ENCODE peak calls at places on chromosomes 1 and 21, in eight cellular contexts. N is CD8-positive, alpha-beta T cell; F is RWPE1; R is GM20000; C is keratinocyte; D is astrocyte; B is CD4-positive, alpha-beta T cell; P is fibroblast of lung. M is an unnamed sample.

GRCh38 chr1:54176621-54177327 is 23.1 kb downstream of the CYB5RL start:
- DNase-seq in N (no peak), F (no peak), R (no peak), C (no peak), D (no peak), B (no peak), P (no peak), M (no peak)

GRCh38 chr1:26856181-26856580 is 6.8 kb upstream of the SFN start:
- DNase-seq in N (no peak), F (no peak), R (no peak), C (no peak), D (no peak), B (no peak), P (no peak), M (no peak)

GRCh38 chr1:151197863-151198253 is 494 bp upstream of the PIP5K1A start:
- DNase-seq in N (no peak), F (no peak), R (no peak), C (no peak), D (no peak), B (no peak), P (no peak), M (no peak)

GRCh38 chr1:44786138-44786840 is 1.7 kb downstream of the BEST4 start:
- DNase-seq in N (peak), F (no peak), R (peak), C (no peak), D (peak), B (peak), P (peak), M (peak)

GRCh38 chr1:161972828-161973227 is 50.8 kb downstream of the OLFML2B start:
- DNase-seq in N (no peak), F (no peak), R (no peak), C (no peak), D (no peak), B (no peak), P (no peak), M (no peak)

GRCh38 chr1:34270181-34270580 is 93.5 kb downstream of the C1orf94 start:
- DNase-seq in N (no peak), F (no peak), R (no peak), C (no peak), D (peak), B (no peak), P (peak), M (no peak)

GRCh38 chr1:111241797-111242196 is 14.3 kb downstream of the CHI3L2 start:
- DNase-seq in N (no peak), F (no peak), R (no peak), C (no peak), D (no peak), B (no peak), P (peak), M (no peak)

GRCh38 chr1:246417152-246417812 is 89.8 kb downstream of the SMYD3 start:
- DNase-seq in N (no peak), F (no peak), R (no peak), C (no peak), D (peak), B (no peak), P (peak), M (no peak)

GRCh38 chr1:86648255-86648654 is 56.1 kb upstream of the SH3GLB1 start:
- DNase-seq in N (no peak), F (peak), R (no peak), C (no peak), D (peak), B (no peak), P (peak), M (no peak)

GRCh38 chr1:17922833-17923232 is 167.7 kb downstream of the ACTL8 start:
- DNase-seq in N (no peak), F (peak), R (peak), C (no peak), D (no peak), B (no peak), P (peak), M (no peak)

GRCh38 chr1:116287341-116288200 is 85.5 kb upstream of the ATP1A1 start:
- DNase-seq in N (no peak), F (no peak), R (no peak), C (no peak), D (no peak), B (no peak), P (no peak), M (no peak)

GRCh38 chr1:205824180-205824579 is 11.2 kb upstream of the SLC41A1 start:
- DNase-seq in N (no peak), F (no peak), R (no peak), C (no peak), D (no peak), B (no peak), P (peak), M (no peak)

GRCh38 chr1:212512731-212513559 is 80.2 kb downstream of the NENF start:
- DNase-seq in N (no peak), F (no peak), R (no peak), C (no peak), D (peak), B (no peak), P (peak), M (no peak)

GRCh38 chr1:204438628-204439027 is 27.0 kb upstream of the PPP1R15B start:
- DNase-seq in N (no peak), F (peak), R (no peak), C (peak), D (peak), B (no peak), P (peak), M (no peak)

GRCh38 chr1:53130598-53130877 is 11.9 kb downstream of the SLC1A7 start:
- DNase-seq in N (no peak), F (no peak), R (no peak), C (no peak), D (no peak), B (no peak), P (no peak), M (no peak)

GRCh38 chr1:56496158-56496557 is 83.2 kb downstream of the PLPP3 start:
- DNase-seq in N (no peak), F (no peak), R (no peak), C (no peak), D (no peak), B (no peak), P (no peak), M (no peak)

GRCh38 chr1:63124666-63125191 is 197.6 kb upstream of the FOXD3 start:
- DNase-seq in N (no peak), F (peak), R (peak), C (no peak), D (peak), B (no peak), P (peak), M (no peak)

GRCh38 chr1:244603498-244603897 is 49.4 kb upstream of the DESI2 start:
- DNase-seq in N (peak), F (peak), R (peak), C (no peak), D (no peak), B (no peak), P (peak), M (no peak)

GRCh38 chr1:22557341-22557950 is 5.8 kb upstream of the EPHA8 start:
- DNase-seq in N (no peak), F (no peak), R (no peak), C (peak), D (no peak), B (no peak), P (peak), M (no peak)

GRCh38 chr1:241610056-241610815 is 29.9 kb downstream of the CHML start:
- DNase-seq in N (no peak), F (no peak), R (no peak), C (no peak), D (no peak), B (no peak), P (peak), M (no peak)

GRCh38 chr1:226446058-226446457 is 38.2 kb upstream of the PARP1 start:
- DNase-seq in N (no peak), F (no peak), R (no peak), C (no peak), D (no peak), B (no peak), P (no peak), M (no peak)

GRCh38 chr21:28972398-28972797 is 20.3 kb downstream of the LTN1 start:
- DNase-seq in N (no peak), F (no peak), R (no peak), C (no peak), D (no peak), B (no peak), P (no peak), M (no peak)

GRCh38 chr1:83883979-83884378 is 115.0 kb downstream of the TTLL7 start:
- DNase-seq in N (no peak), F (no peak), R (no peak), C (no peak), D (no peak), B (no peak), P (no peak), M (no peak)

GRCh38 chr1:155947741-155948140 is 6.3 kb downstream of the RXFP4 start:
- DNase-seq in N (no peak), F (no peak), R (no peak), C (no peak), D (no peak), B (no peak), P (no peak), M (no peak)

GRCh38 chr1:46221749-46222148 is 18.6 kb downstream of the LURAP1 start:
- DNase-seq in N (no peak), F (no peak), R (no peak), C (no peak), D (no peak), B (no peak), P (no peak), M (no peak)

GRCh38 chr21:35831230-35831629 is 229.1 kb downstream of the SETD4 start:
- DNase-seq in N (no peak), F (no peak), R (no peak), C (no peak), D (no peak), B (no peak), P (no peak), M (no peak)

GRCh38 chr1:8238141-8239038 is 79.5 kb upstream of the SLC45A1 start:
- DNase-seq in N (no peak), F (no peak), R (no peak), C (no peak), D (peak), B (no peak), P (peak), M (no peak)

GRCh38 chr1:78375996-78376395 is 114.8 kb upstream of the PTGFR start:
- DNase-seq in N (no peak), F (no peak), R (no peak), C (no peak), D (peak), B (no peak), P (peak), M (no peak)

GRCh38 chr1:213332491-213332890 is 281.4 kb downstream of the RPS6KC1 start:
- DNase-seq in N (no peak), F (no peak), R (no peak), C (no peak), D (no peak), B (no peak), P (no peak), M (no peak)

GRCh38 chr1:227541796-227542152 is 21.6 kb upstream of the ZNF678 start:
- DNase-seq in N (no peak), F (no peak), R (no peak), C (no peak), D (peak), B (no peak), P (peak), M (no peak)

GRCh38 chr21:45920824-45921600 is 60.6 kb upstream of the COL6A1 start:
- DNase-seq in N (no peak), F (no peak), R (no peak), C (no peak), D (no peak), B (no peak), P (no peak), M (no peak)

GRCh38 chr1:44508397-44508745 is 103.3 kb downstream of the RNF220 start:
- DNase-seq in N (no peak), F (no peak), R (no peak), C (no peak), D (no peak), B (no peak), P (no peak), M (no peak)

GRCh38 chr1:168465942-168466702 is 77.7 kb downstream of the XCL2 start:
- DNase-seq in N (peak), F (peak), R (peak), C (no peak), D (peak), B (peak), P (peak), M (no peak)

DNA sequence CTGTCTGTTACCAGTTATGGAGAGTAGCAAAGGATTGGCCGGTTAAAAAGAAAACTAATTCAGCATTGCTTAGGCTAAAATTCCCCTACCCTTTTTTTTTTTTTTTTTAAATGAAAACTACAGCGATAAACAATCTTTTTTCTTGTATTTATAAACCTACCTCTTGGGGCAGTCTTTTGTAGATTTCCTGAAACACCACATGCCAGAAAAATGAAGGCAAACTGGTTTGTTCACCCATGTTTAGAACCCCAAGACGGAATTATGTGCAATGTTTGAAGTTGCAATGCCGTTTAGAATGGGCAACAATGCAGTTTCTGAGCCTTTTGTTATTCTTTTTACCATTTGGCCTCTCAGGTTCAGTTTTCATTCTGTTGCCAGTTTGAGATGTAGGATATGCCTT is 59.1 kb downstream of the PRDM2 start:
- DNase-seq in N (no peak), F (peak), R (no peak), C (no peak), D (no peak), B (no peak), P (no peak), M (no peak)
- TF ChIP-seq CTCF in N (no peak), F (peak), R (no peak), C (no peak), D (no peak), B (no peak), P (no peak), M (no peak)

DNA sequence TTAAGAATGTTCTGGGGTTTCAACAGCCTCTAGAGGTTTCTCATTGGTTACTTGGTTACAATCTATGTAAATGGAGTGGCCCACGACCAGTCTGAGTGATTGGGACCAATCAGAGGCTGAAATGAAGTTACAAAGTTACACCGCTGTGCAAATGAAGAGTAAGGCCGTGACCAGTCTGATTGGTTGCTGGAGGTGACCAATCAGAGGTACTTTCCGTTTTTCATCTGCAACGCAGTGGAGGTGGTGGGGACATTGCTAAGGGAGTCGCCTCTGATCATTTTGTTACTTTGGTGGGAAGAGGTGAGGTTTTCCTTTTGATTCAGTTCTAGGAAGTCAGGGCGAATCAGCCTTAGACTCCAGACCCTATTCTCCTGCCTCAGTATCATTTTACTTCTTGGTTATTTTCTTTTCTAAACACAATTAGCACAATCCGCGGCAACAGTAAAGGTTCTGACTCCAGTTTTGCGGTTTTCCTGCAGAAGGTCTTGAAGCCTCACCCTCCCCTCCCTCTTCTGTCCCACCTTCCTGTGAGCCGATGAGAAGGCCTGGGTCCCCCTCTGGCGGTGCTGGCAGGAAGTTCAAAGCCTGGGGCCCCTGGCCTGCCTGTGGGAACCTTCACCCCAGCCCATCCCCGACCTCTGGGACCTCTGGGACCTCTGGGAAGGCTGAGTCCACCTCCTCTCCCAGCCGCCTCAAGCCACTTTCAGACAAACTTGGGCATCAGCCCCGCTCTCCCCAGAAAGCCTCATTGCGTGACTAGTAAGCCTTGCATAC is 38.7 kb upstream of the TTC34 start:
- DNase-seq in N (peak), F (no peak), R (no peak), C (no peak), D (no peak), B (peak), P (no peak), M (no peak)
- TF ChIP-seq CTCF in N (peak), F (no peak), R (no peak), C (no peak), D (no peak), B (peak), P (no peak), M (no peak)

DNA sequence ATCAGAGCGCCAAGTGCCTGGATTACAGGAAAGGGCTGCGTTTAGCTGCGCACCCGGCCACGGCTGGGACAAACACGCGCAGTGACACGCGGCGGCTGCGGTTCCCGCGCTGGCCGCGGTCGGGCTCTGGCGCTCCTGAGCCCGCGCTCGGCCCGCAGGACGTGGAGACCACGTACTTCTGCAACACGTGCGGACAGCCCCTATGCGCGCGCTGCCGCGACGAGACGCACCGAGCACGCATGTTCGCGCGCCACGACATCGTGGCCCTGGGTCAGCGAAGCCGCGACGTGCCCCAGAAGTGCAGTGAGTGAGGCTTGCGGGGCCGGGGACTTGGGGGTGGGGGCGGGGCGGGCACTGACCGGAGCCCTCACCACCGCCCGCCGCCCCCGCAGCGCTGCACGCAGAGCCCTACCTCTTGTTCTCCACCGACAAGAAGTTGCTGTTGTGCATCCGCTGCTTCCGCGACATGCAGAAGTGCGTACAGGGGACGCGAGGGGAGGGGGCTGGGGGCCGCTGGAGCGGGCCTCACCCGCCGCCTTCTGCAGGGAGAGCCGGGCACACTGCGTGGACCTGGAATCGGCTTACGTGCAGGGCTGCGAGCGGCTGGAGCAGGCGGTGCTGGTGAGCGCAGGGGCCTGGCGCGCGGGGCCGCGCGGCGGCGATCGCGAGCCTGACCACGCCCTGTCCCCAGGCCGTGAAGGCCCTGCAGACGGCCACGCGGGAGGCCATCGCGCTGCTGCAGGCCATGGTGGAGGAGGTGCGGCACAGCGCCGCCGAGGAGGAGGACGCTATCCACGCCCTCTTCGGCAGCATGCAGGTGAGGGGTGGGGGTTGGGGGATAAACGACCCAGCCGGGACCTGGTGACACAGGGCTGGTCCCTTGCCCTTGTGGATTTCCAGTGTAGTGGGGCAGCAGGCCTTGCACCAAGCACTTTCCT is 3.1 kb downstream of the RNF207 start:
- DNase-seq in N (no peak), F (no peak), R (peak), C (no peak), D (peak), B (no peak), P (peak), M (no peak)
- TF ChIP-seq CTCF in N (no peak), F (no peak), R (peak), C (peak), D (peak), B (peak), P (peak), M (no peak)

DNA sequence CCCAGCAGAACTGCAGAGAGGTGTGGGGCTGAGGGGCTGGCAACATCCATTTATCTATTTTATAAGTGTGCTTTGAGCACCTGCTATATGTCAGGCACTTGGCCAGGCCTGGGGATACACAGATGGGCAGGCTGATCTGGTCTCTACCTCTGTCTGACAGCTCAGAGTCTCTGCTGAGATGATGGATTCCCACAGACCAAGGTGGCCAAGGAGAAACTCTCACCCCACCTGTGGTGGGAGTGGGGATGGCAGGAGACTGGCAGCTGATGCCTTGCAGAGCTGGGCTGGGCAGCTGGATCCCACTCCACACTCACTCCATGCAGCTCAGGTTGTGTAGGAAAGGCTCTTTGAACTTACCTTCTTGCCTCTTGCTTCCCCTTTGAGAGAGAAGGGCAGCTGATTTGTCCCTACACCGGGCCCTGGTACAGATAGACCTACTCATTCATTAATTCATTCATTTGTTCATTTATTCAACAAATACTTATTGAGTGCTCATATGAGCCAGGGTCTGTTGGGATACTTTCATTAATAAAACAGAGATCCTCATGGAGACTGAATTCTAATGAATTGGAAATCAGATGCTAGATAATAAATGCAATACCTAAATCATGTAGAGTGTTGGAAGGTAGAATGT is 9.0 kb downstream of the ADORA1 start:
- DNase-seq in N (no peak), F (peak), R (no peak), C (no peak), D (no peak), B (no peak), P (no peak), M (no peak)
- TF ChIP-seq CTCF in N (no peak), F (no peak), R (no peak), C (no peak), D (no peak), B (no peak), P (no peak), M (no peak)

GRCh38 chr1:15420853-15421465 is 11.3 kb downstream of the EFHD2 start:
- DNase-seq in N (no peak), F (no peak), R (no peak), C (no peak), D (no peak), B (no peak), P (no peak), M (no peak)
- TF ChIP-seq CTCF in N (no peak), F (no peak), R (no peak), C (peak), D (no peak), B (no peak), P (no peak), M (no peak)

DNA sequence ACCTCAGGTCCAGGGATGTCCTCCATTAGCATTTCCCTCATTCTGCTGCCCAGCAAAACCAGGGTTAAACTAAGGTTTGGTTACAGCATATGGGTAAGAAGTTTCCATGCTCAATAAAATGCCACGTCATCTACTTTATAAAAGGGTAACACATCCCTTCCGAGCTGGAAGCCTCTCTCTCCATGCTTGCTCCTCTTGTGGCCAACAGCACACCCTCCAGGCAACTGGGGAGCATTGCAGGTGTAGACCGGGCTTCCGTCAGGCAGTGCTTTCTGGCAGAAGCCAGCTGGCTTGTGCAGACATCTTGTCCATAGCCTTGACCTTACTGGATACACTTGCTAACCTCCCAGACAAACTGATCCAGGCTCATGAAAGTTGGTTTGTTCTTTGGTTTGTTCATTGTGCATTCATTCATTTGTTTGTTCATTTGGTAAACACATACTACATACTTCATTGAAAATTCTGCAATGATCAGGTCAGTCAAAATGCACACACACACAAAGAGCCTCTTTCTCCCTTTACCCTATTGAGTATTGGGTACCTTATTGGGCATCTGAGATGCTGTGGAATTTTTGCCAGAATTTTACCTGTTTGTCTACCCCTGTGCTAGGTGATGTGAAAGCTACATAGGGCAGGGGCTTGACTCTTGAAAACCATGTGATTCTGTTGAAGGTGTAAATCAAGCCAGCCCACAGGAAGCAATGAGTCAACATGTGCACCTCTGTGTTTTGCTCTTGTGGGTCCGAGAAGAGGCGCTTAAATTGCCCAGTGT is 422.8 kb downstream of the CAMTA1 start:
- DNase-seq in N (no peak), F (peak), R (peak), C (peak), D (peak), B (no peak), P (peak), M (no peak)
- TF ChIP-seq CTCF in N (no peak), F (peak), R (peak), C (peak), D (peak), B (no peak), P (peak), M (no peak)

M was measured in activated B cell treated with CpG ODN at 0.5 μM for 24 hours.